ENCODE peak calls at places on chromosome 4, in six cellular contexts. A is MCF 10A; I is fibroblast of lung; P is stimulated activated CD8-positive, alpha-beta memory T cell treated with anti-CD3 and anti-CD28 coated beads, Interleukin-15, amount 100 ng/mL, for 4 hours; C is OCI-LY7; Y is left ventricle myocardium inferior. M is an unnamed sample.

GRCh38 chr4:128502818-128503527 is 215.4 kb upstream of the PGRMC2 start:
- DNase-seq in A (no peak), I (no peak), P (no peak), C (no peak), Y (no peak), M (no peak)

GRCh38 chr4:176534566-176534965 is 214.8 kb downstream of the SPCS3 start:
- DNase-seq in A (peak), I (peak), P (no peak), C (no peak), Y (no peak), M (peak)

GRCh38 chr4:180058731-180059215 is 2184.4 kb upstream of the TENM3 start:
- DNase-seq in A (peak), I (peak), P (no peak), C (no peak), Y (no peak), M (no peak)

GRCh38 chr4:188665466-188665865 is 526.2 kb downstream of the TRIML1 start:
- DNase-seq in A (no peak), I (no peak), P (no peak), C (no peak), Y (no peak), M (no peak)

GRCh38 chr4:76830612-76831474 is 67.1 kb downstream of the SOWAHB start:
- DNase-seq in A (peak), I (peak), P (no peak), C (no peak), Y (no peak), M (peak)

GRCh38 chr4:142565771-142566170 is 280.3 kb downstream of the INPP4B start:
- DNase-seq in A (no peak), I (peak), P (no peak), C (no peak), Y (no peak), M (no peak)

GRCh38 chr4:104815593-104816156 is 321.0 kb upstream of the CXXC4 start:
- DNase-seq in A (no peak), I (no peak), P (no peak), C (peak), Y (no peak), M (no peak)

GRCh38 chr4:120918788-120919187 is 3.7 kb downstream of the PRDM5 start:
- DNase-seq in A (no peak), I (peak), P (no peak), C (no peak), Y (peak), M (no peak)

GRCh38 chr4:107603430-107603829 is 116.6 kb downstream of the PAPSS1 start:
- DNase-seq in A (no peak), I (peak), P (no peak), C (no peak), Y (no peak), M (peak)

GRCh38 chr4:20368926-20369325 is 117.2 kb downstream of the SLIT2 start:
- DNase-seq in A (no peak), I (peak), P (no peak), C (no peak), Y (no peak), M (no peak)

GRCh38 chr4:52038109-52038912 is at the start of gene SGCB:
- DNase-seq in A (peak), I (peak), P (peak), C (peak), Y (peak), M (no peak)